ENCODE peak calls at places on chromosomes 1 and 21, in nine cellular contexts. Q is tibial artery, E is endothelial cell, R is HFFc6, Y is lower lobe of right lung, W is sigmoid colon, J is heart left ventricle, C is kidney epithelial cell, I is fibroblast of pulmonary artery. G is an unnamed sample.

GRCh38 chr1:171218661-171219060 is 29.6 kb upstream of the FMO1 start:
- DNase-seq in E (no peak), Q (no peak), Y (no peak), C (no peak), R (no peak), J (no peak), I (peak; percentile 39), W (no peak), G (no peak)

GRCh38 chr1:151251656-151252470 is 2.7 kb upstream of the PSMD4 start:
- DNase-seq in Y (peak; percentile 73), E (peak; percentile 31), I (peak; percentile 86), R (peak; percentile 71), Q (peak; percentile 85), C (peak; percentile 54), W (peak; percentile 77), J (peak; percentile 60), G (peak; percentile 69)

GRCh38 chr1:92705456-92705855 is 79.5 kb downstream of the EVI5 start:
- DNase-seq in R (no peak), Y (no peak), W (no peak), C (no peak), E (no peak), Q (no peak), J (no peak), I (peak; percentile 38), G (no peak)

GRCh38 chr21:42360317-42360716 is 6.0 kb downstream of the TFF1 start:
- DNase-seq in R (no peak), J (no peak), Q (no peak), C (no peak), I (no peak), E (no peak), Y (no peak), W (no peak), G (no peak)

GRCh38 chr1:3518756-3519155 is 64.3 kb downstream of the ARHGEF16 start:
- DNase-seq in R (no peak), C (no peak), Q (no peak), E (no peak), Y (no peak), I (no peak), W (no peak), J (no peak), G (no peak)

GRCh38 chr1:98157524-98158293 is 236.9 kb upstream of the DPYD start:
- DNase-seq in J (no peak), Y (no peak), E (no peak), Q (no peak), I (peak; percentile 40), R (peak; percentile 55), C (no peak), W (no peak), G (no peak)

GRCh38 chr1:205615789-205616188 is 16.0 kb downstream of the ELK4 start:
- DNase-seq in C (no peak), I (no peak), Y (no peak), R (no peak), W (no peak), E (no peak), J (no peak), Q (no peak), G (no peak)

GRCh38 chr21:41368361-41369104 is 6.7 kb downstream of the MX2 start:
- DNase-seq in Y (no peak), J (no peak), E (no peak), W (peak; percentile 61), Q (no peak), I (no peak), R (no peak), C (no peak), G (no peak)

GRCh38 chr21:18801468-18801867 is 397.9 kb upstream of the TMPRSS15 start:
- DNase-seq in E (no peak), Y (no peak), W (no peak), Q (no peak), R (no peak), C (no peak), J (no peak), I (peak; percentile 17), G (peak; percentile 24)

GRCh38 chr1:226675720-226676357 is 63.2 kb downstream of the ITPKB start:
- DNase-seq in W (peak; percentile 38), I (no peak), C (no peak), Y (no peak), J (no peak), R (no peak), Q (no peak), E (no peak), G (no peak)

GRCh38 chr1:167862432-167863076 is 51.4 kb downstream of the ADCY10 start:
- DNase-seq in E (no peak), C (no peak), W (no peak), Q (no peak), R (peak; percentile 45), J (no peak), Y (no peak), I (peak; percentile 23), G (no peak)

GRCh38 chr1:57963545-57963944 is 539.7 kb upstream of the DAB1 start:
- DNase-seq in Q (no peak), E (no peak), R (no peak), W (no peak), I (no peak), C (no peak), Y (no peak), J (no peak), G (no peak)

GRCh38 chr1:53617382-53618217 is 121.4 kb downstream of the GLIS1 start:
- DNase-seq in C (no peak), E (no peak), Y (no peak), J (peak; percentile 7), Q (peak; percentile 41), W (peak; percentile 51), I (peak; percentile 10), R (peak; percentile 23), G (no peak)

GRCh38 chr1:233338102-233338501 is 10.6 kb downstream of the MAP3K21 start:
- DNase-seq in J (no peak), Q (no peak), Y (no peak), C (no peak), R (no peak), I (no peak), W (no peak), E (no peak), G (no peak)

DNA sequence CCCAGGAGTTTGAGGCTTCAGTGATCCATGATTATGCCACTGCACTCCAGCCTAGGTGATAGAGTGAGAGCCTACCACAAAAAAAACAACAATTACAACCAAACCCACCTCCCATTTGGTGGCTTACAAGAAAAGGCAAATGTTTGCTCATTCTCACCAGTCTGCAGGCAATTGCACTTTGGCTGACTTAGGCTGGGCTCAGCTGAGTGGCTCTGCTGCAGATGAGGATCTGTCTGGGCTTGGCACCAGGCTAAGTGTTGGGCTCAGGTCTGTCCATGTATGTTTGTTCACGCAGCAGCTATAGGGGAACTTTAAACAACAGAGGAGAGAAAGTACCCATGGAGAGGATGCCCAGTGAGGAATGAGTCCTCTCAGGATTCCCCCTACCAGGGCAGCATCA is 28.0 kb upstream of the COA6 start:
- DNase-seq in Y (no peak), Q (no peak), J (no peak), R (no peak), E (no peak), W (no peak), I (no peak), C (no peak), G (no peak)
- TF ChIP-seq CTCF in Y (no peak), Q (no peak), J (no peak), R (no peak), E (no peak), W (no peak), I (no peak), C (no peak), G (no peak)

GRCh38 chr21:37916795-37917142 is 512 bp upstream of the KCNJ6 start:
- DNase-seq in I (no peak), Y (no peak), C (no peak), R (no peak), J (no peak), W (no peak), Q (no peak), E (peak; percentile 90), G (no peak)
- TF ChIP-seq CTCF in I (no peak), Y (no peak), C (peak; percentile 62), R (peak; percentile 47), J (no peak), W (no peak), Q (no peak), E (peak; percentile 48), G (peak; percentile 40)

GRCh38 chr1:32179443-32180185 is at the start of gene TXLNA:
- DNase-seq in E (peak; percentile 89), Q (peak; percentile 96), C (no peak), W (peak; percentile 98), R (peak; percentile 89), I (peak; percentile 91), J (peak; percentile 96), Y (peak; percentile 97), G (peak; percentile 56)
- TF ChIP-seq CTCF in E (no peak), Q (no peak), C (no peak), W (no peak), R (peak; percentile 56), I (no peak), J (peak; percentile 21), Y (peak; percentile 15), G (no peak)

GRCh38 chr1:32891630-32892029 is 5.3 kb downstream of the HPCA start:
- DNase-seq in Q (no peak), C (no peak), J (no peak), I (no peak), Y (no peak), R (no peak), E (no peak), W (no peak), G (no peak)

GRCh38 chr1:32894019-32894600 is 7.1 kb downstream of the TMEM54 start:
- DNase-seq in I (no peak), J (no peak), R (no peak), Q (no peak), E (no peak), W (no peak), Y (no peak), C (no peak), G (no peak)

GRCh38 chr1:32892368-32893197 is 6.3 kb downstream of the HPCA start:
- DNase-seq in W (peak; percentile 60), J (no peak), E (peak; percentile 72), Y (no peak), C (no peak), Q (no peak), R (no peak), I (peak; percentile 23), G (no peak)

GRCh38 chr1:32894681-32895080 is 6.5 kb downstream of the TMEM54 start:
- DNase-seq in R (no peak), Q (no peak), I (no peak), J (no peak), Y (no peak), W (peak; percentile 55), E (no peak), C (no peak), G (no peak)

DNA sequence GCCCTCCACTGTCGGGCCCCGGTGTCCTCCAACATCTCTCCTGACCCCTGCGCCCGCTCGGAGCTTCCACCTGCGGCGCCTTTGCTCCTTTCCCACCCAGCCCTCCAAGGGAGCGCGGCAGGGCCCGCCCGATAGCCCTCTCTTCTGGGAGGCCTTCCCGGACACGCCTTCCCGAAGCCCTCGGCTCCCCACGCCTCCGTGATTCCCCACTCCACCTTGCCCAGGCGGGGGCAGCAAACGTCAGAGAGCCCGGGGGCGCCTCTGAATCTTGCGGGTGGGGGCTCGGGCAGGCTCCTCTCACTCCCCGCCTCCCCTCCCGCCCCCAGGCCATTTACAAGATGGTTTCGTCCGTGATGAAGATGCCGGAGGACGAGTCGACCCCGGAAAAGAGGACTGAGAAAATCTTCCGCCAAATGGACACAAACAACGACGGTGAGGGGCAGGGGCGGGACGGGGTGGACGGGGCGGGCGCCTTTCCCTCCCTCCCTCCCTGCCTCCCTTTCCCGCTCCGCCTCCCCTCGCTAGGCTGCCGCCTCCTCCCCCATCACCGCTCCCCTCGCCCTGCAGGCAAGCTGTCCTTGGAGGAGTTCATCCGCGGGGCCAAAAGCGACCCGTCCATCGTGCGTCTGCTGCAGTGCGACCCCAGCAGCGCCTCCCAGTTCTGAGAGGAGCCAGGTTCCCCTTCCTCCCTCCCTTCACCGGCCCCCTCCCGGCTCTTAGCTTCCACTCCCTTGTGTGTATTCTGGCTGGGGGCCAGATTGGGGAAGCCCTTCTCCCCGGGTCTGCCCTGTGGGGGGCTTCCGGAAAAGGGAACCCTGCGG is 7.1 kb downstream of the HPCA start:
- DNase-seq in W (peak; percentile 77), I (peak; percentile 18), J (no peak), Q (no peak), Y (no peak), R (no peak), C (no peak), E (no peak), G (no peak)
- TF ChIP-seq CTCF in W (no peak), I (no peak), J (no peak), Q (no peak), Y (peak; percentile 12), R (peak; percentile 68), C (peak; percentile 33), E (peak; percentile 66), G (no peak)